ENCODE peak calls at places on chromosome 10, in five cellular contexts. F, U, Q, R and L are unnamed samples.

GRCh38 chr10:31121797-31122586 is 90.3 kb upstream of the ZNF438 start:
- DNase-seq in F (no peak), U (no peak), Q (no peak), R (peak; percentile 46), L (no peak)

GRCh38 chr10:13823046-13823711 is 236.4 kb downstream of the PRPF18 start:
- DNase-seq in F (no peak), U (no peak), Q (no peak), R (no peak), L (no peak)

GRCh38 chr10:93749218-93749799 is 8.4 kb upstream of the LGI1 start:
- DNase-seq in F (no peak), U (no peak), Q (no peak), R (no peak), L (no peak)

GRCh38 chr10:124678566-124679240 is 65.5 kb downstream of the FAM53B start:
- DNase-seq in F (no peak), U (no peak), Q (no peak), R (no peak), L (no peak)

GRCh38 chr10:3172081-3172445 is 519 bp downstream of the PITRM1 start:
- DNase-seq in F (peak; percentile 58), U (peak; percentile 81), Q (no peak), R (peak; percentile 78), L (no peak)

GRCh38 chr10:72204296-72204695 is 11.5 kb upstream of the ANAPC16 start:
- DNase-seq in F (peak; percentile 4), U (no peak), Q (no peak), R (no peak), L (no peak)

GRCh38 chr10:31966681-31967080 is 38.0 kb upstream of the ARHGAP12 start:
- DNase-seq in F (no peak), U (no peak), Q (no peak), R (no peak), L (no peak)

GRCh38 chr10:77532068-77532467 is 105.5 kb downstream of the KCNMA1 start:
- DNase-seq in F (peak; percentile 56), U (peak; percentile 75), Q (no peak), R (peak; percentile 90), L (no peak)

GRCh38 chr10:104819731-104820130 is 178.6 kb downstream of the SORCS3 start:
- DNase-seq in F (no peak), U (no peak), Q (no peak), R (no peak), L (no peak)

GRCh38 chr10:132948351-132948750 is 6.0 kb upstream of the CFAP46 start:
- DNase-seq in F (no peak), U (no peak), Q (no peak), R (no peak), L (no peak)

GRCh38 chr10:35007858-35008301 is 82.3 kb downstream of the CUL2 start:
- DNase-seq in F (no peak), U (no peak), Q (no peak), R (peak; percentile 20), L (no peak)
- TF ChIP-seq CTCF in F (no peak), U (no peak), Q (no peak), R (no peak), L (no peak)

GRCh38 chr10:43264987-43265798 is 1.7 kb downstream of the RASGEF1A start:
- DNase-seq in F (no peak), U (no peak), Q (peak; percentile 54), R (no peak), L (no peak)

GRCh38 chr10:43267811-43268210 is 946 bp upstream of the RASGEF1A start:
- DNase-seq in F (no peak), U (no peak), Q (peak; percentile 49), R (no peak), L (no peak)

GRCh38 chr10:43264324-43264986 is 2.4 kb downstream of the RASGEF1A start:
- DNase-seq in F (no peak), U (no peak), Q (peak; percentile 51), R (no peak), L (no peak)

GRCh38 chr10:43263551-43264323 is 3.1 kb downstream of the RASGEF1A start:
- DNase-seq in F (no peak), U (no peak), Q (no peak), R (no peak), L (no peak)

DNA sequence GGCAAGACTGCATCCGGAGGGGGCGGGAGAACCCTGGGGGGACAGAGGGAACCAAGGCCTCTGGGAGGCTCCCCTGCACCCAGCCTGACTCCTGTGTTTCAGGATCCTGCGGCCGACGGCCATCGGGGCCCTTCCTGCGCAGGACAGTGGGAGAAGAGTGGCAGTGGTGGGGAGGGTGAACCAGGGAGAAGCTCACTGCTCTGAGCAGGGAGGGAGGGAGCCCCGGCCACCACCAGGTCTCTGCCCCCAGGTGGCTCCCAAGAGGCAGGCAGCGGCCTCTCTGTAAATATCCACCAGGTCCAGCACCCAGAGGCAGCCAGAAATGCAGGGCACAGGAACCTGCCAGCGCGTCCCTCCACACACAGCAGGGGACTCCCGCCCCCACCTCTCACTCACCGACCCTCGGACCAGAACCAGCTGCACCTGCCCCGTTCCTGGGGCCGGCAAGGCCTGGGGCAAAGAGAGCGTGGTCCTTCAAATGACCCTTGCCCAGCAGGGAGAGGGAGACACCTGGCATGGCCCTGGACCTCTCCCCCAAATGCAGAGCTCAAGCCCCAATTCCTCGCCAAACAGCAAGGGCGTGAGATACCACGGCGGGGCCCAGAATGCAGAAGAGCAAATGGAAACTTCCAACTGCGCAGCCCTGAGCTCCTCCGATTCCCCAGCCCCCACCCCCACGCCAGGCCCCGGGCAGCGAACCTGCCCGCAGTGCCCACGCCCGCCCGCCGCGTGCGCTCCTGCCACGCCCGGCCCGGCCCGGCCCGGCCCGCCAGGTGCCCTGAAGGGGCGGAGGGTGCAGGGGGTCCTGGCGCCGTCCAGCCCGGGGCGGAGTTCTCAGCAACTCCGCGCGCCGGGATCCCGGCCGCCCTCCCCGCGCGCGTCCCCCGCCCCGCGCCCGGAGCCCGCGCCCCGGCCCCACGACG is 805 bp downstream of the RASGEF1A start:
- DNase-seq in F (no peak), U (no peak), Q (peak; percentile 53), R (no peak), L (no peak)
- TF ChIP-seq CTCF in F (no peak), U (peak; percentile 53), Q (no peak), R (no peak), L (no peak)

GRCh38 chr10:19634163-19634562 is 182.1 kb upstream of the PLXDC2 start:
- DNase-seq in F (no peak), U (no peak), Q (no peak), R (no peak), L (no peak)

GRCh38 chr10:19628767-19629443 is 187.3 kb upstream of the PLXDC2 start:
- DNase-seq in F (peak; percentile 30), U (no peak), Q (no peak), R (no peak), L (no peak)

GRCh38 chr10:19629559-19629958 is 186.7 kb upstream of the PLXDC2 start:
- DNase-seq in F (peak; percentile 93), U (no peak), Q (peak; percentile 88), R (peak; percentile 67), L (peak; percentile 14)
- TF ChIP-seq CTCF in F (peak; percentile 55), U (no peak), Q (peak; percentile 40), R (peak; percentile 39), L (no peak)

GRCh38 chr10:123007558-123008378 is 827 bp downstream of the IKZF5 start:
- DNase-seq in F (peak; percentile 42), U (peak; percentile 82), Q (no peak), R (peak; percentile 62), L (no peak)
- TF ChIP-seq CTCF in F (no peak), U (no peak), Q (no peak), R (peak; percentile 0), L (peak; percentile 16)

GRCh38 chr10:17307149-17307548 is 79.1 kb downstream of the VIM start:
- DNase-seq in F (no peak), U (no peak), Q (no peak), R (no peak), L (no peak)
- TF ChIP-seq CTCF in F (no peak), U (no peak), Q (no peak), R (no peak), L (no peak)

DNA sequence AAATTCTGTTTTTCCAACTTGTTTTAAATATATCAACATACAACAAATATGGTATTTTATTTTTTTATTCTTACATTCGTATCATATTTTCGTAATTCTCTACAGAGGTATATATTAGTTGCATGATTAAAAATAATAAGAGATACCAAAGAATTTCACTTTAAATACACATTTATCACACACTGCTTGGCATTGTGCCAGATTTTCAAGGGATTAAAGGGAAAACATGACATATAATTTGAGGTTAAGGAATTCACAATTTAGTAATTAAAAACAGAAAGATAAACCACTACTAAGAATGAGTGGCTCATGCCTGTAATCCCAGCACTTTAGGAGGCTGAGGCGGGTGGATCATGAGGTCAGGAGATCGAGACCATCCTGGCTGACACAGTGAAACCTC is 484.7 kb upstream of the SORCS1 start:
- DNase-seq in F (no peak), U (no peak), Q (no peak), R (no peak), L (no peak)
- TF ChIP-seq CTCF in F (no peak), U (no peak), Q (no peak), R (no peak), L (no peak)